ENCODE peak calls at places on chromosomes 4 and X, in ten cellular contexts. One of them, this sample, is unnamed.

GRCh38 chr4:121696140-121696640 is 590 bp downstream of the ANXA5 start:
- DNase-seq in spleen: peak; percentile 91
- DNase-seq in neuronal stem cell: no peak
- DNase-seq in HCT116: no peak
- DNase-seq in right cardiac atrium: peak; percentile 92
- DNase-seq in A549: no peak
- DNase-seq in psoas muscle: peak; percentile 78
- DNase-seq in testis: peak; percentile 86
- DNase-seq in body of pancreas: peak; percentile 75
- DNase-seq in ovary: peak; percentile 84
- DNase-seq in this sample: peak; percentile 93

GRCh38 chrX:22135171-22135711 is 103.1 kb downstream of the PHEX start:
- DNase-seq in spleen: no peak
- DNase-seq in neuronal stem cell: no peak
- DNase-seq in HCT116: no peak
- DNase-seq in right cardiac atrium: no peak
- DNase-seq in A549: no peak
- DNase-seq in psoas muscle: no peak
- DNase-seq in testis: no peak
- DNase-seq in body of pancreas: peak; percentile 22
- DNase-seq in ovary: no peak
- DNase-seq in this sample: no peak

GRCh38 chrX:108468486-108468885 is 28.8 kb downstream of the COL4A5 start:
- DNase-seq in spleen: no peak
- DNase-seq in neuronal stem cell: no peak
- DNase-seq in HCT116: no peak
- DNase-seq in right cardiac atrium: no peak
- DNase-seq in A549: no peak
- DNase-seq in psoas muscle: no peak
- DNase-seq in testis: no peak
- DNase-seq in body of pancreas: no peak
- DNase-seq in ovary: no peak
- DNase-seq in this sample: no peak

GRCh38 chrX:19513383-19513782 is 1.9 kb downstream of the MAP3K15 start:
- DNase-seq in spleen: peak; percentile 15
- DNase-seq in neuronal stem cell: no peak
- DNase-seq in HCT116: no peak
- DNase-seq in right cardiac atrium: no peak
- DNase-seq in A549: peak; percentile 8
- DNase-seq in psoas muscle: no peak
- DNase-seq in testis: no peak
- DNase-seq in body of pancreas: peak; percentile 16
- DNase-seq in ovary: no peak
- DNase-seq in this sample: peak; percentile 39

GRCh38 chr4:88467392-88467791 is 10.5 kb downstream of the HERC5 start:
- DNase-seq in spleen: no peak
- DNase-seq in neuronal stem cell: no peak
- DNase-seq in HCT116: no peak
- DNase-seq in right cardiac atrium: no peak
- DNase-seq in A549: no peak
- DNase-seq in psoas muscle: no peak
- DNase-seq in testis: no peak
- DNase-seq in body of pancreas: no peak
- DNase-seq in ovary: no peak
- DNase-seq in this sample: no peak

GRCh38 chrX:143854006-143854405 is 29.9 kb upstream of the UBE2NL start:
- DNase-seq in spleen: no peak
- DNase-seq in neuronal stem cell: no peak
- DNase-seq in HCT116: no peak
- DNase-seq in right cardiac atrium: no peak
- DNase-seq in A549: no peak
- DNase-seq in psoas muscle: no peak
- DNase-seq in testis: no peak
- DNase-seq in body of pancreas: no peak
- DNase-seq in ovary: no peak
- DNase-seq in this sample: no peak

GRCh38 chr4:152998861-152999260 is 62.7 kb downstream of the FHDC1 start:
- DNase-seq in spleen: peak; percentile 66
- DNase-seq in neuronal stem cell: no peak
- DNase-seq in HCT116: no peak
- DNase-seq in right cardiac atrium: no peak
- DNase-seq in A549: no peak
- DNase-seq in psoas muscle: no peak
- DNase-seq in testis: no peak
- DNase-seq in body of pancreas: no peak
- DNase-seq in ovary: no peak
- DNase-seq in this sample: no peak

GRCh38 chr4:94802091-94802490 is 44.3 kb downstream of the BMPR1B start:
- DNase-seq in spleen: no peak
- DNase-seq in neuronal stem cell: no peak
- DNase-seq in HCT116: no peak
- DNase-seq in right cardiac atrium: peak; percentile 62
- DNase-seq in A549: no peak
- DNase-seq in psoas muscle: no peak
- DNase-seq in testis: no peak
- DNase-seq in body of pancreas: no peak
- DNase-seq in ovary: no peak
- DNase-seq in this sample: no peak

GRCh38 chr4:186651624-186652023 is 72.0 kb downstream of the FAT1 start:
- DNase-seq in spleen: no peak
- DNase-seq in neuronal stem cell: no peak
- DNase-seq in HCT116: no peak
- DNase-seq in right cardiac atrium: peak; percentile 79
- DNase-seq in A549: peak; percentile 28
- DNase-seq in psoas muscle: peak; percentile 24
- DNase-seq in testis: peak; percentile 67
- DNase-seq in body of pancreas: peak; percentile 93
- DNase-seq in ovary: no peak
- DNase-seq in this sample: peak; percentile 36

GRCh38 chrX:135931644-135932487 is 38.4 kb downstream of the SAGE1 start:
- DNase-seq in spleen: no peak
- DNase-seq in neuronal stem cell: peak; percentile 6
- DNase-seq in HCT116: peak; percentile 6
- DNase-seq in right cardiac atrium: peak; percentile 62
- DNase-seq in A549: no peak
- DNase-seq in psoas muscle: peak; percentile 25
- DNase-seq in testis: peak; percentile 54
- DNase-seq in body of pancreas: peak; percentile 65
- DNase-seq in ovary: peak; percentile 19
- DNase-seq in this sample: peak; percentile 44

GRCh38 chr4:119564106-119564505 is 64.5 kb downstream of the PDE5A start:
- DNase-seq in spleen: no peak
- DNase-seq in neuronal stem cell: no peak
- DNase-seq in HCT116: no peak
- DNase-seq in right cardiac atrium: no peak
- DNase-seq in A549: no peak
- DNase-seq in psoas muscle: no peak
- DNase-seq in testis: no peak
- DNase-seq in body of pancreas: no peak
- DNase-seq in ovary: no peak
- DNase-seq in this sample: no peak

GRCh38 chr4:64670647-64671046 is 261.4 kb upstream of the TECRL start:
- DNase-seq in spleen: no peak
- DNase-seq in neuronal stem cell: no peak
- DNase-seq in HCT116: no peak
- DNase-seq in right cardiac atrium: peak; percentile 27
- DNase-seq in A549: no peak
- DNase-seq in psoas muscle: no peak
- DNase-seq in testis: no peak
- DNase-seq in body of pancreas: peak; percentile 11
- DNase-seq in ovary: no peak
- DNase-seq in this sample: no peak

GRCh38 chrX:72128881-72129280 is 2.8 kb downstream of the RTL5 start:
- DNase-seq in spleen: no peak
- DNase-seq in neuronal stem cell: no peak
- DNase-seq in HCT116: no peak
- DNase-seq in right cardiac atrium: no peak
- DNase-seq in A549: peak; percentile 23
- DNase-seq in psoas muscle: no peak
- DNase-seq in testis: no peak
- DNase-seq in body of pancreas: no peak
- DNase-seq in ovary: no peak
- DNase-seq in this sample: no peak
- H3K4me1 ChIP-seq in spleen: no peaks in the 10 kb centered on the region
- H3K4me1 ChIP-seq in neuronal stem cell: peaks cover 18% of the 10 kb centered on the region
- H3K4me1 ChIP-seq in HCT116: peaks cover 18% of the 10 kb centered on the region
- H3K4me1 ChIP-seq in right cardiac atrium: peaks cover 11% of the 10 kb centered on the region
- H3K4me1 ChIP-seq in A549: peaks cover 11% of the 10 kb centered on the region
- H3K4me1 ChIP-seq in psoas muscle: no peaks in the 10 kb centered on the region
- H3K4me1 ChIP-seq in testis: peaks cover 11% of the 10 kb centered on the region
- H3K4me1 ChIP-seq in body of pancreas: no peaks in the 10 kb centered on the region
- H3K4me1 ChIP-seq in ovary: no peaks in the 10 kb centered on the region
- H3K4me1 ChIP-seq in this sample: no peaks in the 10 kb centered on the region

DNA sequence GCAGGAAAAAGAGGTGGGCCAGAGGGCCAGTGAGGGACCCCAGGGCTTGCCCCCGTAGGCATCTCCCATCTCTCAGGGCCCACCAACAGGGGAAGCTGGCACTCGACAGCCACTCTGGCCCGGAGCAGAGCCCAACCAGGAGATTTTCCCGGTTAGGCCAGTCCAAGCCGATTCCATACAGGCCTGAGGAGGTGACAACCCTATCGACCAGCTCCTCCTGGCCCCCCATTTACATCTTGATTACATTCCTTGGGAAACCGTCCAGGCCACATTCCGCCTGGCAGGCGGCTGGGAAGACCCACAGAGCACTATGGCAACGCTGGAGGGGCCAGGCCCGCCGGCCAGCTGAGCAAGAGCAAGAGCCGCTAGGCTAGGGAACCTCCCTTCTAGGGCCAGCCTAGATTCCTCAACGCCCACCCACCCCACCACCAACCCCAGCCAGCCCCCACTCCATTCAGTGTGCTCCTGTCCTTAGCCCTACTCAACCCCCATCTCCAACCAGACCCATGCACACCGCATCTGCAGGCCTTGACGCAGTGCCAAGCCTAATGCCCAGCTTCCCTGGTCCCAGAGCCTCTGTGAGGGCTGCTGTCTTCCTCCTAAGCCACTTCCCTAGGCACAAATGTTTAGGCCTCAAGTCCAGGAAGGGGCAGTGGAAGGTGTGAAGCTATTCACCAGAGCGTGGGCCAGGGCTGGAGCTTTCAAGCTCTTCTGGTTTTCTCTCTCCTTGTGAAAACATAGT is 161.2 kb downstream of the EFNB1 start:
- DNase-seq in spleen: no peak
- DNase-seq in neuronal stem cell: peak; percentile 12
- DNase-seq in HCT116: no peak
- DNase-seq in right cardiac atrium: peak; percentile 76
- DNase-seq in A549: no peak
- DNase-seq in psoas muscle: no peak
- DNase-seq in testis: peak; percentile 32
- DNase-seq in body of pancreas: peak; percentile 67
- DNase-seq in ovary: peak; percentile 36
- DNase-seq in this sample: peak; percentile 17
- H3K27ac ChIP-seq in spleen: no peak overlapping the region
- H3K27ac ChIP-seq in neuronal stem cell: peak overlapping the region; percentile 51
- H3K27ac ChIP-seq in HCT116: no peak overlapping the region
- H3K27ac ChIP-seq in right cardiac atrium: peak overlapping the region; percentile 40
- H3K27ac ChIP-seq in A549: no peak overlapping the region
- H3K27ac ChIP-seq in psoas muscle: no peak overlapping the region
- H3K27ac ChIP-seq in testis: no peak overlapping the region
- H3K27ac ChIP-seq in body of pancreas: no peak overlapping the region
- H3K27ac ChIP-seq in ovary: no peak overlapping the region
- H3K27ac ChIP-seq in this sample: no peak overlapping the region

GRCh38 chrX:39821709-39822095 is 276.1 kb downstream of the BCOR start:
- DNase-seq in spleen: no peak
- DNase-seq in neuronal stem cell: no peak
- DNase-seq in HCT116: no peak
- DNase-seq in right cardiac atrium: no peak
- DNase-seq in A549: no peak
- DNase-seq in psoas muscle: no peak
- DNase-seq in testis: no peak
- DNase-seq in body of pancreas: no peak
- DNase-seq in ovary: peak; percentile 39
- DNase-seq in this sample: no peak

GRCh38 chrX:39821011-39821708 is 276.6 kb downstream of the BCOR start:
- DNase-seq in spleen: peak; percentile 74
- DNase-seq in neuronal stem cell: peak; percentile 51
- DNase-seq in HCT116: no peak
- DNase-seq in right cardiac atrium: peak; percentile 82
- DNase-seq in A549: peak; percentile 33
- DNase-seq in psoas muscle: no peak
- DNase-seq in testis: peak; percentile 45
- DNase-seq in body of pancreas: peak; percentile 26
- DNase-seq in ovary: peak; percentile 67
- DNase-seq in this sample: no peak

GRCh38 chrX:39822133-39822748 is 275.5 kb downstream of the BCOR start:
- DNase-seq in spleen: peak; percentile 64
- DNase-seq in neuronal stem cell: no peak
- DNase-seq in HCT116: no peak
- DNase-seq in right cardiac atrium: no peak
- DNase-seq in A549: no peak
- DNase-seq in psoas muscle: no peak
- DNase-seq in testis: no peak
- DNase-seq in body of pancreas: no peak
- DNase-seq in ovary: no peak
- DNase-seq in this sample: no peak

GRCh38 chrX:39818750-39819149 is 279.0 kb downstream of the BCOR start:
- DNase-seq in spleen: no peak
- DNase-seq in neuronal stem cell: no peak
- DNase-seq in HCT116: no peak
- DNase-seq in right cardiac atrium: no peak
- DNase-seq in A549: no peak
- DNase-seq in psoas muscle: no peak
- DNase-seq in testis: no peak
- DNase-seq in body of pancreas: no peak
- DNase-seq in ovary: no peak
- DNase-seq in this sample: no peak

GRCh38 chrX:39819921-39820849 is 277.6 kb downstream of the BCOR start:
- DNase-seq in spleen: peak; percentile 70
- DNase-seq in neuronal stem cell: no peak
- DNase-seq in HCT116: no peak
- DNase-seq in right cardiac atrium: peak; percentile 81
- DNase-seq in A549: no peak
- DNase-seq in psoas muscle: no peak
- DNase-seq in testis: peak; percentile 54
- DNase-seq in body of pancreas: no peak
- DNase-seq in ovary: peak; percentile 37
- DNase-seq in this sample: no peak
- H3K4me3 ChIP-seq in spleen: peak overlapping the region; percentile 66
- H3K4me3 ChIP-seq in neuronal stem cell: no peak overlapping the region
- H3K4me3 ChIP-seq in HCT116: no peak overlapping the region
- H3K4me3 ChIP-seq in right cardiac atrium: peak overlapping the region; percentile 83
- H3K4me3 ChIP-seq in A549: peak overlapping the region; percentile 63
- H3K4me3 ChIP-seq in psoas muscle: peak overlapping the region; percentile 59
- H3K4me3 ChIP-seq in testis: peak overlapping the region; percentile 38
- H3K4me3 ChIP-seq in body of pancreas: no peak overlapping the region
- H3K4me3 ChIP-seq in ovary: peak overlapping the region; percentile 43
- H3K4me3 ChIP-seq in this sample: no peak overlapping the region

GRCh38 chr4:2837904-2838496 is 5.6 kb upstream of the ADD1 start:
- DNase-seq in spleen: peak; percentile 94
- DNase-seq in neuronal stem cell: no peak
- DNase-seq in HCT116: no peak
- DNase-seq in right cardiac atrium: peak; percentile 80
- DNase-seq in A549: no peak
- DNase-seq in psoas muscle: no peak
- DNase-seq in testis: peak; percentile 57
- DNase-seq in body of pancreas: no peak
- DNase-seq in ovary: peak; percentile 33
- DNase-seq in this sample: no peak
- H3K4me1 ChIP-seq in spleen: peaks cover 61% of the 10 kb centered on the region
- H3K4me1 ChIP-seq in neuronal stem cell: peaks cover 10% of the 10 kb centered on the region
- H3K4me1 ChIP-seq in HCT116: peaks cover 4% of the 10 kb centered on the region
- H3K4me1 ChIP-seq in right cardiac atrium: peaks cover 5% of the 10 kb centered on the region
- H3K4me1 ChIP-seq in A549: peaks cover 5% of the 10 kb centered on the region
- H3K4me1 ChIP-seq in psoas muscle: peaks cover 12% of the 10 kb centered on the region
- H3K4me1 ChIP-seq in testis: peaks cover 10% of the 10 kb centered on the region
- H3K4me1 ChIP-seq in body of pancreas: peaks cover 10% of the 10 kb centered on the region
- H3K4me1 ChIP-seq in ovary: peaks cover 10% of the 10 kb centered on the region
- H3K4me1 ChIP-seq in this sample: peaks cover 8% of the 10 kb centered on the region